ENCODE peak calls at places on chromosomes 2 and 18, in eight cellular contexts. One of them, this sample, is unnamed. For H3K27me3, the result is how much of the 10 kb centered on the place peaks cover.

GRCh38 chr2:151827564-151828142 is 568 bp downstream of the ARL5A start:
- DNase-seq in GM06990: peak
- DNase-seq in MM.1S: peak
- DNase-seq in astrocyte: peak
- DNase-seq in GM23248: peak
- DNase-seq in neuronal stem cell: peak
- DNase-seq in CD4-positive, CD25-positive, alpha-beta regulatory T cell: no peak
- DNase-seq in mesendoderm: peak
- DNase-seq in this sample: peak

GRCh38 chr2:46555011-46555410 is 75.6 kb downstream of the TMEM247 start:
- DNase-seq in GM06990: no peak
- DNase-seq in MM.1S: no peak
- DNase-seq in astrocyte: no peak
- DNase-seq in GM23248: no peak
- DNase-seq in neuronal stem cell: no peak
- DNase-seq in CD4-positive, CD25-positive, alpha-beta regulatory T cell: peak
- DNase-seq in mesendoderm: peak
- DNase-seq in this sample: peak

GRCh38 chr2:54047658-54048057 is 67.8 kb upstream of the ACYP2 start:
- DNase-seq in GM06990: no peak
- DNase-seq in MM.1S: no peak
- DNase-seq in astrocyte: peak
- DNase-seq in GM23248: no peak
- DNase-seq in neuronal stem cell: no peak
- DNase-seq in CD4-positive, CD25-positive, alpha-beta regulatory T cell: no peak
- DNase-seq in mesendoderm: no peak
- DNase-seq in this sample: no peak

GRCh38 chr2:225781145-225781544 is 381.6 kb downstream of the NYAP2 start:
- DNase-seq in GM06990: no peak
- DNase-seq in MM.1S: no peak
- DNase-seq in astrocyte: no peak
- DNase-seq in GM23248: no peak
- DNase-seq in neuronal stem cell: no peak
- DNase-seq in CD4-positive, CD25-positive, alpha-beta regulatory T cell: no peak
- DNase-seq in mesendoderm: no peak
- DNase-seq in this sample: no peak

GRCh38 chr2:177535968-177536514 is 143.5 kb downstream of the AGPS start:
- DNase-seq in GM06990: no peak
- DNase-seq in MM.1S: no peak
- DNase-seq in astrocyte: no peak
- DNase-seq in GM23248: no peak
- DNase-seq in neuronal stem cell: no peak
- DNase-seq in CD4-positive, CD25-positive, alpha-beta regulatory T cell: no peak
- DNase-seq in mesendoderm: peak
- DNase-seq in this sample: peak

GRCh38 chr2:54416166-54416798 is 39.8 kb upstream of the SPTBN1 start:
- DNase-seq in GM06990: no peak
- DNase-seq in MM.1S: no peak
- DNase-seq in astrocyte: no peak
- DNase-seq in GM23248: no peak
- DNase-seq in neuronal stem cell: no peak
- DNase-seq in CD4-positive, CD25-positive, alpha-beta regulatory T cell: no peak
- DNase-seq in mesendoderm: no peak
- DNase-seq in this sample: no peak

GRCh38 chr2:62792408-62792807 is 86.9 kb downstream of the EHBP1 start:
- DNase-seq in GM06990: no peak
- DNase-seq in MM.1S: no peak
- DNase-seq in astrocyte: no peak
- DNase-seq in GM23248: no peak
- DNase-seq in neuronal stem cell: no peak
- DNase-seq in CD4-positive, CD25-positive, alpha-beta regulatory T cell: no peak
- DNase-seq in mesendoderm: no peak
- DNase-seq in this sample: no peak

GRCh38 chr18:63788447-63789096 is 13.4 kb downstream of the SERPINB7 start:
- DNase-seq in GM06990: no peak
- DNase-seq in MM.1S: no peak
- DNase-seq in astrocyte: peak
- DNase-seq in GM23248: peak
- DNase-seq in neuronal stem cell: no peak
- DNase-seq in CD4-positive, CD25-positive, alpha-beta regulatory T cell: no peak
- DNase-seq in mesendoderm: no peak
- DNase-seq in this sample: no peak

GRCh38 chr2:230849633-230850357 is 14.9 kb upstream of the ITM2C start:
- DNase-seq in GM06990: peak
- DNase-seq in MM.1S: peak
- DNase-seq in astrocyte: no peak
- DNase-seq in GM23248: peak
- DNase-seq in neuronal stem cell: no peak
- DNase-seq in CD4-positive, CD25-positive, alpha-beta regulatory T cell: peak
- DNase-seq in mesendoderm: peak
- DNase-seq in this sample: no peak

GRCh38 chr2:216698895-216699294 is 3.5 kb upstream of the IGFBP5 start:
- DNase-seq in GM06990: no peak
- DNase-seq in MM.1S: peak
- DNase-seq in astrocyte: peak
- DNase-seq in GM23248: peak
- DNase-seq in neuronal stem cell: no peak
- DNase-seq in CD4-positive, CD25-positive, alpha-beta regulatory T cell: no peak
- DNase-seq in mesendoderm: peak
- DNase-seq in this sample: peak

GRCh38 chr2:24411488-24412146 is 51.3 kb upstream of the ITSN2 start:
- DNase-seq in GM06990: no peak
- DNase-seq in MM.1S: no peak
- DNase-seq in astrocyte: no peak
- DNase-seq in GM23248: no peak
- DNase-seq in neuronal stem cell: peak
- DNase-seq in CD4-positive, CD25-positive, alpha-beta regulatory T cell: no peak
- DNase-seq in mesendoderm: peak
- DNase-seq in this sample: peak

GRCh38 chr18:42274488-42275137 is 319.6 kb downstream of the PIK3C3 start:
- DNase-seq in GM06990: no peak
- DNase-seq in MM.1S: peak
- DNase-seq in astrocyte: no peak
- DNase-seq in GM23248: peak
- DNase-seq in neuronal stem cell: no peak
- DNase-seq in CD4-positive, CD25-positive, alpha-beta regulatory T cell: no peak
- DNase-seq in mesendoderm: peak
- DNase-seq in this sample: peak

GRCh38 chr18:58723810-58724602 is 52.7 kb downstream of the MALT1 start:
- DNase-seq in GM06990: no peak
- DNase-seq in MM.1S: no peak
- DNase-seq in astrocyte: no peak
- DNase-seq in GM23248: peak
- DNase-seq in neuronal stem cell: no peak
- DNase-seq in CD4-positive, CD25-positive, alpha-beta regulatory T cell: no peak
- DNase-seq in mesendoderm: no peak
- DNase-seq in this sample: no peak

GRCh38 chr2:63048367-63049171 is 2.1 kb upstream of the OTX1 start:
- DNase-seq in GM06990: peak
- DNase-seq in MM.1S: no peak
- DNase-seq in astrocyte: no peak
- DNase-seq in GM23248: no peak
- DNase-seq in neuronal stem cell: peak
- DNase-seq in CD4-positive, CD25-positive, alpha-beta regulatory T cell: no peak
- DNase-seq in mesendoderm: peak
- DNase-seq in this sample: peak

GRCh38 chr18:74457043-74457742 is at the start of gene DIPK1C:
- DNase-seq in GM06990: no peak
- DNase-seq in MM.1S: no peak
- DNase-seq in astrocyte: no peak
- DNase-seq in GM23248: peak
- DNase-seq in neuronal stem cell: no peak
- DNase-seq in CD4-positive, CD25-positive, alpha-beta regulatory T cell: no peak
- DNase-seq in mesendoderm: no peak
- DNase-seq in this sample: no peak

GRCh38 chr2:234081970-234082822 is 31.7 kb downstream of the SPP2 start:
- DNase-seq in GM06990: no peak
- DNase-seq in MM.1S: no peak
- DNase-seq in astrocyte: no peak
- DNase-seq in GM23248: no peak
- DNase-seq in neuronal stem cell: no peak
- DNase-seq in CD4-positive, CD25-positive, alpha-beta regulatory T cell: no peak
- DNase-seq in mesendoderm: no peak
- DNase-seq in this sample: no peak

GRCh38 chr2:182496596-182496995 is 69.8 kb upstream of the PDE1A start:
- DNase-seq in GM06990: no peak
- DNase-seq in MM.1S: no peak
- DNase-seq in astrocyte: no peak
- DNase-seq in GM23248: no peak
- DNase-seq in neuronal stem cell: no peak
- DNase-seq in CD4-positive, CD25-positive, alpha-beta regulatory T cell: no peak
- DNase-seq in mesendoderm: peak
- DNase-seq in this sample: no peak

GRCh38 chr18:10376735-10377134 is 77.7 kb upstream of the APCDD1 start:
- DNase-seq in GM06990: no peak
- DNase-seq in MM.1S: no peak
- DNase-seq in astrocyte: peak
- DNase-seq in GM23248: no peak
- DNase-seq in neuronal stem cell: no peak
- DNase-seq in CD4-positive, CD25-positive, alpha-beta regulatory T cell: no peak
- DNase-seq in mesendoderm: no peak
- DNase-seq in this sample: no peak

GRCh38 chr2:23925702-23926288 is 1.1 kb downstream of the ATAD2B start:
- DNase-seq in GM06990: no peak
- DNase-seq in MM.1S: peak
- DNase-seq in astrocyte: peak
- DNase-seq in GM23248: peak
- DNase-seq in neuronal stem cell: peak
- DNase-seq in CD4-positive, CD25-positive, alpha-beta regulatory T cell: peak
- DNase-seq in mesendoderm: peak
- DNase-seq in this sample: peak

GRCh38 chr2:57908736-57909161 is 137.9 kb upstream of the VRK2 start:
- DNase-seq in GM06990: peak
- DNase-seq in MM.1S: peak
- DNase-seq in astrocyte: no peak
- DNase-seq in GM23248: no peak
- DNase-seq in neuronal stem cell: no peak
- DNase-seq in CD4-positive, CD25-positive, alpha-beta regulatory T cell: peak
- DNase-seq in mesendoderm: no peak
- DNase-seq in this sample: no peak

GRCh38 chr2:236972491-236973379 is 113.0 kb upstream of the COPS8 start:
- DNase-seq in GM06990: no peak
- DNase-seq in MM.1S: no peak
- DNase-seq in astrocyte: peak
- DNase-seq in GM23248: peak
- DNase-seq in neuronal stem cell: no peak
- DNase-seq in CD4-positive, CD25-positive, alpha-beta regulatory T cell: no peak
- DNase-seq in mesendoderm: peak
- DNase-seq in this sample: no peak

DNA sequence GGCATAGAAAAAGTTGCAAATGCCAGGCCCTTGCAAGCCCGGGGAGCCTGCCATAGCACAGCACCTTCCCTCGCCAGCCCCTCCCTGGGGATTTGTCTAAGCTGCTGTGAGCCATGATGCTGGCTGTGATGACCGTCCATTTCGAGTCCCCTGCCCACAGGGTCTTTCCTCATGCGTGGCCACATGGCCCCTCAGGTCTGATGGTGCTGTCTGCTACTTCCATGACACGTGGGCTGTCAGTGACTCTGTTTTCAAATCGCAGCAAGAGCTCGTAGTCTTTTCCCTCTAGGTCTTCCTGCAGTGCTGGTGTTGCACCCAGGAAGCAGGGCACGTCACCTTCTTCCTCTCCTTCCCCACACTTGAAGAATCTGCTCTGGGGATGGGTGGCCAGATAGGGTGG is 15.5 kb upstream of the GNAL start:
- DNase-seq in GM06990: no peak
- DNase-seq in MM.1S: no peak
- DNase-seq in astrocyte: no peak
- DNase-seq in GM23248: no peak
- DNase-seq in neuronal stem cell: no peak
- DNase-seq in CD4-positive, CD25-positive, alpha-beta regulatory T cell: no peak
- DNase-seq in mesendoderm: no peak
- DNase-seq in this sample: no peak
- H3K27me3 ChIP-seq in GM06990: under half
- H3K27me3 ChIP-seq in MM.1S: under half
- H3K27me3 ChIP-seq in astrocyte: under half
- H3K27me3 ChIP-seq in GM23248: under half
- H3K27me3 ChIP-seq in neuronal stem cell: under half
- H3K27me3 ChIP-seq in CD4-positive, CD25-positive, alpha-beta regulatory T cell: under half
- H3K27me3 ChIP-seq in mesendoderm: under half
- H3K27me3 ChIP-seq in this sample: under half

DNA sequence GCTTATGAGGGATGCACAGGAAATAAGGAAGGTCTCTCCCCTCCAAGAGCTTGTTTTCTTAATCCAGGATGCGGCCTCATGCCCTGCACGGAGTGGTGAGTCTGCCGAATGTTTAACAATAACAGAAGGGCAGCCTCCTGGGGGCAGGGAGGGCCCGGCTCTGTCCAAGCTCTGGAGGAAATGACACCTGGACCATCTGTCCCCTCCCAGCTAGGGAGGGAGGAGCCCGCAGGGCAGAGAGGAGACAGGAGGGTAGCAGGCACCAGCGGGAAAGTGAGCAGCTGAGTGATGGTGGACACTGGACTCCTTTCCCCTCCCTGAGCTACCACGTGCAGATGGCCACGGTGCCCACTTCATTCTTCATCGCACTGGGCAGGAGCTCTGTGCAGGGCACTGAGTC is 398.2 kb upstream of the MYT1L start:
- DNase-seq in GM06990: no peak
- DNase-seq in MM.1S: no peak
- DNase-seq in astrocyte: no peak
- DNase-seq in GM23248: no peak
- DNase-seq in neuronal stem cell: no peak
- DNase-seq in CD4-positive, CD25-positive, alpha-beta regulatory T cell: no peak
- DNase-seq in mesendoderm: no peak
- DNase-seq in this sample: no peak
- H3K27me3 ChIP-seq in GM06990: under half
- H3K27me3 ChIP-seq in MM.1S: under half
- H3K27me3 ChIP-seq in astrocyte: under half
- H3K27me3 ChIP-seq in GM23248: under half
- H3K27me3 ChIP-seq in neuronal stem cell: under half
- H3K27me3 ChIP-seq in CD4-positive, CD25-positive, alpha-beta regulatory T cell: under half
- H3K27me3 ChIP-seq in mesendoderm: under half
- H3K27me3 ChIP-seq in this sample: under half

DNA sequence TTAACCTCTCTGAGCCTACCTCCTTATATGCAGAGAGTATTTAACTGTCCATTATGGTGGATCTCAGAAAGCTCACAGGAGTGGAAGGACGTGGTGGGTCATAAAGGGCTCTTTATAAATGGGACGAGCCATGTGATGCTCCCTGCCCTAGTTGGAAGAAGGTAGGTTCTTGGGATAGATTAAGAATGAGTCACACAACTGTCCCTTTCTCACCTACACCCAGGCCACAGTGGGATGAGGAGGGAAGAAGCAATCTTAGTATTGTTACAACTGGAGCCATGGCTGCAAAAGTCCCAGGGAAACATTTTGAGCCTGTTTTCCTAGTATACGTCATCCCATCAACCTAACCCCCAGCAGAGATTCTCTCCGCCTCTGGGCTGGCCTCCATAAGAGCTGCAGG is 229.9 kb downstream of the TTC32 start:
- DNase-seq in GM06990: no peak
- DNase-seq in MM.1S: no peak
- DNase-seq in astrocyte: no peak
- DNase-seq in GM23248: no peak
- DNase-seq in neuronal stem cell: no peak
- DNase-seq in CD4-positive, CD25-positive, alpha-beta regulatory T cell: no peak
- DNase-seq in mesendoderm: no peak
- DNase-seq in this sample: no peak
- H3K27me3 ChIP-seq in GM06990: under half
- H3K27me3 ChIP-seq in MM.1S: under half
- H3K27me3 ChIP-seq in astrocyte: under half
- H3K27me3 ChIP-seq in GM23248: under half
- H3K27me3 ChIP-seq in neuronal stem cell: under half
- H3K27me3 ChIP-seq in CD4-positive, CD25-positive, alpha-beta regulatory T cell: under half
- H3K27me3 ChIP-seq in mesendoderm: under half
- H3K27me3 ChIP-seq in this sample: under half

GRCh38 chr2:218878486-218878885 is 2.2 kb upstream of the WNT10A start:
- DNase-seq in GM06990: no peak
- DNase-seq in MM.1S: no peak
- DNase-seq in astrocyte: no peak
- DNase-seq in GM23248: no peak
- DNase-seq in neuronal stem cell: no peak
- DNase-seq in CD4-positive, CD25-positive, alpha-beta regulatory T cell: no peak
- DNase-seq in mesendoderm: no peak
- DNase-seq in this sample: no peak
- H3K27me3 ChIP-seq in GM06990: under half
- H3K27me3 ChIP-seq in MM.1S: under half
- H3K27me3 ChIP-seq in astrocyte: half or more
- H3K27me3 ChIP-seq in GM23248: under half
- H3K27me3 ChIP-seq in neuronal stem cell: half or more
- H3K27me3 ChIP-seq in CD4-positive, CD25-positive, alpha-beta regulatory T cell: under half
- H3K27me3 ChIP-seq in mesendoderm: half or more
- H3K27me3 ChIP-seq in this sample: under half